ENCODE peak calls at places on chromosomes 2 and 18, in ten cellular contexts. T is activated CD8-positive, alpha-beta T cell treated with anti-CD3 and anti-CD28 coated beads, Interleukin-2, amount 10 ng/mL, durations not matched to agents 7 days and 5 days; K is GM10248; E is NCI-H2081; U is activated CD8-positive, alpha-beta memory T cell treated with anti-CD3 and anti-CD28 coated beads for 1 hour; M is hepatic stellate cell; D is endothelial cell; Y is fibroblast of lung; R is sciatic nerve; L is CD8-positive, alpha-beta T cell. Z is an unnamed sample.

GRCh38 chr18:78857252-78858150 is 122.1 kb upstream of the SALL3 start:
- DNase-seq in L (no peak), Y (no peak), M (no peak), T (no peak), K (no peak), E (no peak), U (no peak), D (no peak), R (no peak), Z (no peak)

GRCh38 chr2:84849271-84849952 is 31.5 kb downstream of the TRABD2A start:
- DNase-seq in T (peak), M (no peak), L (peak), U (no peak), Y (peak), K (no peak), R (peak), D (no peak), E (peak), Z (no peak)

GRCh38 chr18:1047406-1047805 is 142.7 kb downstream of the ADCYAP1 start:
- DNase-seq in E (no peak), T (no peak), L (no peak), D (no peak), U (no peak), K (no peak), Y (no peak), R (no peak), M (no peak), Z (no peak)

GRCh38 chr2:73488079-73488478 is 102.4 kb downstream of the ALMS1 start:
- DNase-seq in Y (no peak), T (no peak), K (no peak), M (no peak), R (no peak), E (no peak), D (no peak), L (no peak), U (no peak), Z (no peak)

GRCh38 chr2:241354668-241355658 is 1.1 kb upstream of the FARP2 start:
- DNase-seq in E (peak), R (peak), T (peak), K (peak), M (peak), L (peak), D (peak), U (peak), Y (peak), Z (no peak)

GRCh38 chr18:11884396-11885030 is 23.6 kb downstream of the MPPE1 start:
- DNase-seq in D (no peak), M (no peak), U (no peak), R (no peak), T (no peak), K (no peak), L (no peak), Y (no peak), E (no peak), Z (no peak)

GRCh38 chr2:27243391-27244130 is 19.3 kb downstream of the SLC30A3 start:
- DNase-seq in R (no peak), T (no peak), D (no peak), E (no peak), Y (no peak), L (no peak), U (no peak), K (no peak), M (no peak), Z (no peak)

GRCh38 chr2:80293026-80293425 is 11.5 kb downstream of the LRRTM1 start:
- DNase-seq in R (no peak), Y (no peak), D (no peak), L (no peak), M (no peak), K (no peak), U (no peak), E (no peak), T (no peak), Z (no peak)

GRCh38 chr2:231395188-231396057 is at the start of gene B3GNT7:
- DNase-seq in K (peak), U (no peak), Y (no peak), M (no peak), E (no peak), R (no peak), D (no peak), L (no peak), T (no peak), Z (no peak)